ENCODE peak calls at places on chromosomes 4 and X, in four cellular contexts. I, T, A and O are unnamed samples.

GRCh38 chr4:8766610-8767009 is 105.0 kb downstream of the HMX1 start:
- DNase-seq in A (no peak), T (peak), I (no peak), O (no peak)

GRCh38 chr4:54232151-54232688 is 3.1 kb downstream of the PDGFRA start:
- DNase-seq in T (no peak), I (no peak), A (no peak), O (no peak)

GRCh38 chr4:38625508-38625907 is 38.5 kb upstream of the KLF3 start:
- DNase-seq in A (no peak), I (no peak), T (no peak), O (no peak)

GRCh38 chr4:89438102-89438831 is 130.7 kb upstream of the GPRIN3 start:
- DNase-seq in I (peak), T (no peak), A (no peak), O (peak)

GRCh38 chrX:2751291-2751690 is 549 bp upstream of the XG start:
- DNase-seq in I (no peak), T (no peak), A (no peak), O (no peak)

GRCh38 chr4:186622788-186623464 is 67.6 kb upstream of the MTNR1A start:
- DNase-seq in A (no peak), I (no peak), T (no peak), O (no peak)

GRCh38 chrX:65987856-65988255 is 52.0 kb downstream of the VSIG4 start:
- DNase-seq in A (no peak), I (no peak), T (no peak), O (no peak)

GRCh38 chr4:123827511-123827910 is 430.9 kb downstream of the SPRY1 start:
- DNase-seq in I (no peak), A (no peak), T (no peak), O (no peak)

GRCh38 chr4:80466618-80467017 is 131.1 kb downstream of the CFAP299 start:
- DNase-seq in T (no peak), I (no peak), A (no peak), O (no peak)

GRCh38 chr4:74037076-74037475 is 1.4 kb downstream of the CXCL3 start:
- DNase-seq in A (no peak), T (no peak), I (no peak), O (no peak)

GRCh38 chr4:87038837-87039715 is 104.3 kb downstream of the AFF1 start:
- DNase-seq in T (peak), A (no peak), I (peak), O (no peak)

GRCh38 chr4:182770969-182771330 is 146.2 kb downstream of the DCTD start:
- DNase-seq in A (no peak), T (no peak), I (no peak), O (no peak)

GRCh38 chr4:6972375-6972650 is 62.7 kb downstream of the TBC1D14 start:
- DNase-seq in A (no peak), I (no peak), T (no peak), O (no peak)

GRCh38 chr4:109803924-109804571 is 2.2 kb upstream of the CFI start:
- DNase-seq in A (no peak), I (peak), T (no peak), O (peak)

GRCh38 chrX:41276661-41277506 is 57.1 kb upstream of the DDX3X start:
- DNase-seq in I (no peak), A (no peak), T (no peak), O (no peak)

GRCh38 chr4:81492596-81492995 is 20.9 kb upstream of the RASGEF1B start:
- DNase-seq in T (no peak), I (no peak), A (no peak), O (no peak)

GRCh38 chr4:55016131-55016530 is 109.3 kb downstream of the KDR start:
- DNase-seq in I (no peak), A (no peak), T (no peak), O (no peak)

GRCh38 chr4:152784490-152785195 is 4.9 kb downstream of the ARFIP1 start:
- DNase-seq in T (no peak), I (no peak), A (no peak), O (no peak)